ENCODE peak calls at places on chromosomes 2 and 18, in four cellular contexts. I is A549, B is adrenal gland, O is sigmoid colon. Z is an unnamed sample.

GRCh38 chr2:1582891-1583341 is 161.4 kb downstream of the PXDN start:
- DNase-seq in I (no peak), B (no peak), O (peak), Z (no peak)

GRCh38 chr2:31831585-31831984 is 179.2 kb downstream of the MEMO1 start:
- DNase-seq in I (no peak), B (no peak), O (no peak), Z (no peak)

GRCh38 chr2:229153946-229154345 is 117.1 kb downstream of the PID1 start:
- DNase-seq in I (no peak), B (no peak), O (no peak), Z (no peak)

GRCh38 chr2:237324446-237325236 is 89.3 kb downstream of the COL6A3 start:
- DNase-seq in I (no peak), B (peak), O (peak), Z (no peak)

GRCh38 chr18:21187886-21188285 is 54.1 kb upstream of the GREB1L start:
- DNase-seq in I (no peak), B (no peak), O (no peak), Z (no peak)

GRCh38 chr18:67818432-67818831 is 301.9 kb upstream of the DSEL start:
- DNase-seq in I (no peak), B (no peak), O (no peak), Z (no peak)

GRCh38 chr18:26268454-26268853 is 42.2 kb downstream of the TAF4B start:
- DNase-seq in I (no peak), B (no peak), O (no peak), Z (no peak)

GRCh38 chr2:151853070-151853758 is 25.0 kb upstream of the ARL5A start:
- DNase-seq in I (no peak), B (no peak), O (no peak), Z (no peak)

GRCh38 chr2:119377973-119378305 is 11.2 kb downstream of the DBI start:
- DNase-seq in I (no peak), B (no peak), O (no peak), Z (no peak)

GRCh38 chr2:30665761-30666306 is 141.4 kb downstream of the CAPN13 start:
- DNase-seq in I (no peak), B (no peak), O (peak), Z (no peak)

GRCh38 chr2:217438136-217438535 is 564.7 kb downstream of the TNS1 start:
- DNase-seq in I (no peak), B (no peak), O (no peak), Z (no peak)

GRCh38 chr18:74256190-74256589 is 35.6 kb downstream of the CYB5A start:
- DNase-seq in I (no peak), B (no peak), O (no peak), Z (no peak)

GRCh38 chr2:10811552-10811951 is 1.0 kb downstream of the PDIA6 start:
- DNase-seq in I (no peak), B (no peak), O (peak), Z (no peak)

GRCh38 chr2:109611467-109612095 is 2.2 kb downstream of the SEPTIN10 start:
- DNase-seq in I (no peak), B (no peak), O (no peak), Z (no peak)

GRCh38 chr2:229920011-229920781 is 1.6 kb downstream of the TRIP12 start:
- DNase-seq in I (no peak), B (peak), O (no peak), Z (no peak)

GRCh38 chr2:9629222-9630000 is 1.4 kb downstream of the YWHAQ start:
- DNase-seq in I (no peak), B (peak), O (no peak), Z (no peak)

GRCh38 chr2:79105259-79105658 is 15.0 kb upstream of the REG1A start:
- DNase-seq in I (no peak), B (no peak), O (no peak), Z (no peak)

GRCh38 chr2:55430536-55430935 is 10.9 kb upstream of the CCDC88A start:
- DNase-seq in I (no peak), B (no peak), O (no peak), Z (no peak)

GRCh38 chr2:221780281-221780688 is 208.2 kb upstream of the EPHA4 start:
- DNase-seq in I (no peak), B (no peak), O (no peak), Z (peak)

GRCh38 chr2:20488136-20488705 is 41.3 kb downstream of the RHOB start:
- DNase-seq in I (no peak), B (no peak), O (peak), Z (no peak)

GRCh38 chr2:127356531-127356930 is 31.2 kb downstream of the MAP3K2 start:
- DNase-seq in I (no peak), B (no peak), O (no peak), Z (no peak)

GRCh38 chr2:43178602-43179542 is 47.5 kb downstream of the ZFP36L2 start:
- DNase-seq in I (peak), B (peak), O (peak), Z (peak)

GRCh38 chr2:135299165-135299564 is 231.9 kb downstream of the ZRANB3 start:
- DNase-seq in I (no peak), B (no peak), O (no peak), Z (no peak)

GRCh38 chr2:235328991-235329390 is 164.9 kb upstream of the AGAP1 start:
- DNase-seq in I (no peak), B (no peak), O (no peak), Z (no peak)

GRCh38 chr18:60895181-60895580 is 438.0 kb upstream of the CDH20 start:
- DNase-seq in I (no peak), B (no peak), O (no peak), Z (no peak)

GRCh38 chr2:218896501-218897393 is 16.1 kb downstream of the WNT10A start:
- DNase-seq in I (peak), B (no peak), O (no peak), Z (peak)
- TF ChIP-seq POLR2A in I (no peak), B (no peak), O (no peak), Z (no peak)

GRCh38 chr2:140621963-140622362 is 1508.9 kb downstream of the LRP1B start:
- DNase-seq in I (no peak), B (no peak), O (no peak), Z (no peak)

GRCh38 chr2:140627136-140627535 is 1503.7 kb downstream of the LRP1B start:
- DNase-seq in I (no peak), B (no peak), O (no peak), Z (no peak)

DNA sequence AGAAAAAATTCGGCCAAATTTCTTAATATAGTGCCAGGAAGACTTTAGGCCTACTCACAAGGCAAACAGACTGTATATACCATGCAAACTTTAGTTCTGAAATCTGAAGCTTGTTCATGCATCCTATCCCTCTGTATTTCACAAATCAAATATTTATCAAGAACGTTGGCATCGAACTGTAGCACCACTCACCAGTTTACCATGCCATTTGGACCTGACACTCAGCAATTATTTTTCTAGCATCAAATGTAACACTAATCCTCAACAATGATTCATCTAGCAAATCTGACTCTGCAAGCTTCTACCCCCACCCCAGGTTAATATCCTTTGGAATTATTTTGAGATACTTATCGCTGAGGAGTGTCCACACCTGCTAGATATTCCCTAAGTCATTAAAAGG is 1506.6 kb downstream of the LRP1B start:
- DNase-seq in I (no peak), B (no peak), O (no peak), Z (no peak)
- TF ChIP-seq POLR2A in I (no peak), B (no peak), O (no peak), Z (no peak)

GRCh38 chr2:181305151-181306123 is 151.7 kb upstream of the ITGA4 start:
- DNase-seq in I (no peak), B (no peak), O (no peak), Z (no peak)
- TF ChIP-seq POLR2A in I (no peak), B (no peak), O (no peak), Z (no peak)

DNA sequence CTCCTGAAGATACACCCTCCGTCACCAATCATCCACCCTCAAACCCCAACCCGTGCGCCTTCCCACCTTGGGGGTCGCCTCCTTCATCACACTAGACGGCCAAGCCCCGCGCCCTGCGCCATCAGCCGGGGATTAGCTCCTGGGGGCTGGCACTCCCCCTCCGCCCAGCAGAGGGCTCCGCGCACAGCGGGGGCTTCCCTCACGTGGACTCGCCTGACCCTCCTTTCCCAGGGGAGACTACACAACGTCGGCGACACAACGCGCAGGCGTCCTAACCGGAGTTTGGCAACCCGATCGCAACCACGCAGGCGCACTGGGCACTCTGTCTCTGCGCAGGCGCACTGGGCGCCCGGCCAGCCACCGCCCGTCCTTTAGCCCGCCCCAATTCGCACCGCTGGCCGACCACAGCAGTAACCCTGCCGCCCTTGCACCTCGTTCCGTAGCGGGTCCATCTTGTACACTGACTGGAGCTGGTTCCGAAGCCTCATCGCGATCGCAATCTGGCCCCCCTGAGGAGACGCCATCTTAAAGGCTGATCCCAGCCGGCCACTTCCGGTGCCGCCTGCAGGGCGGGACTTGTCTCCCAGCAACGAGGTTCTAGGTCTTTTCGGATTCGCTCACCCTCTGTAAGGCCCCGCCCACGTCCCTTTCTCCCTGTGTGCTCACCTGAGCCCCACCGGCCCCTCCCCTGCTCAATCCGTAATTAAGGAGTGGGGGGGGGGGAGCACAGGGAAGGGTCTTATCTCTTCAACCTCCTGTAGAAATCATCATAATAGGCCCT is at the start of gene PCGF1:
- DNase-seq in I (peak), B (peak), O (peak), Z (peak)
- TF ChIP-seq POLR2A in I (peak), B (peak), O (no peak), Z (peak)

Z was measured in H54.